ENCODE peak calls at places on chromosomes 4 and X, in nine cellular contexts. W, L, D, Z, R, G, Y, E and A are unnamed samples.

GRCh38 chrX:20594985-20595384 is 328.3 kb upstream of the RPS6KA3 start:
- DNase-seq in W (no peak), L (no peak), D (no peak), Z (peak; percentile 4), R (no peak), G (no peak), Y (no peak), E (peak; percentile 24), A (no peak)

GRCh38 chrX:97843200-97843811 is 959.6 kb downstream of the RPA4 start:
- DNase-seq in W (no peak), L (peak; percentile 4), D (peak; percentile 14), Z (no peak), R (no peak), G (no peak), Y (no peak), E (no peak), A (no peak)

GRCh38 chr4:175927121-175927520 is 115.1 kb upstream of the GPM6A start:
- DNase-seq in W (no peak), L (peak; percentile 8), D (no peak), Z (no peak), R (no peak), G (no peak), Y (no peak), E (no peak), A (peak; percentile 2)

GRCh38 chr4:127505203-127505602 is 127.6 kb upstream of the INTU start:
- DNase-seq in W (peak; percentile 26), L (no peak), D (no peak), Z (peak; percentile 59), R (no peak), G (no peak), Y (no peak), E (peak; percentile 6), A (no peak)

GRCh38 chrX:19793471-19793870 is 93.9 kb downstream of the SH3KBP1 start:
- DNase-seq in W (no peak), L (no peak), D (no peak), Z (no peak), R (no peak), G (no peak), Y (no peak), E (no peak), A (no peak)

GRCh38 chr4:181968371-181968770 is 274.8 kb upstream of the TENM3 start:
- DNase-seq in W (no peak), L (no peak), D (peak; percentile 84), Z (no peak), R (peak; percentile 23), G (no peak), Y (no peak), E (peak; percentile 37), A (peak; percentile 4)

GRCh38 chr4:9792381-9792780 is 10.9 kb downstream of the DRD5 start:
- DNase-seq in W (no peak), L (no peak), D (no peak), Z (no peak), R (no peak), G (no peak), Y (no peak), E (no peak), A (no peak)

GRCh38 chr4:3256230-3257124 is 7.5 kb downstream of the MSANTD1 start:
- DNase-seq in W (no peak), L (no peak), D (peak; percentile 80), Z (no peak), R (no peak), G (peak; percentile 35), Y (peak; percentile 15), E (no peak), A (no peak)

GRCh38 chr4:67542076-67542475 is 3.2 kb downstream of the CENPC start:
- DNase-seq in W (no peak), L (no peak), D (no peak), Z (no peak), R (no peak), G (no peak), Y (no peak), E (no peak), A (no peak)

GRCh38 chr4:187668683-187669082 is 326.9 kb upstream of the ZFP42 start:
- DNase-seq in W (no peak), L (no peak), D (peak; percentile 90), Z (no peak), R (peak; percentile 43), G (no peak), Y (no peak), E (peak; percentile 22), A (peak; percentile 53)

GRCh38 chr4:21879187-21879586 is 69.4 kb downstream of the KCNIP4 start:
- DNase-seq in W (no peak), L (no peak), D (peak; percentile 52), Z (no peak), R (peak; percentile 25), G (no peak), Y (no peak), E (peak; percentile 4), A (no peak)

GRCh38 chr4:55920571-55920970 is 28.2 kb upstream of the CEP135 start:
- DNase-seq in W (no peak), L (no peak), D (peak; percentile 19), Z (no peak), R (no peak), G (no peak), Y (no peak), E (peak; percentile 22), A (no peak)

GRCh38 chrX:65598559-65599147 is 64.1 kb upstream of the LAS1L start:
- DNase-seq in W (no peak), L (no peak), D (no peak), Z (no peak), R (no peak), G (no peak), Y (no peak), E (no peak), A (no peak)